ENCODE peak calls at places on chromosomes 6 and 20, in eight cellular contexts. Q, W, M, B, C, O, Z and V are unnamed samples.

GRCh38 chr6:108565893-108566292 is 5.2 kb downstream of the FOXO3 start:
- DNase-seq in O (peak), C (peak), Z (no peak), W (no peak), Q (no peak), B (no peak), M (peak), V (peak)

GRCh38 chr6:6131492-6132109 is 124.9 kb upstream of the NRN1 start:
- DNase-seq in C (peak), W (peak), B (peak), Q (peak), Z (no peak), O (no peak), M (peak), V (peak)

GRCh38 chr20:58135441-58136170 is 92.8 kb downstream of the ANKRD60 start:
- DNase-seq in O (no peak), B (peak), C (no peak), M (no peak), Z (peak), W (no peak), Q (no peak), V (peak)

GRCh38 chr6:43953794-43954310 is 173.4 kb downstream of the MRPL14 start:
- DNase-seq in Z (no peak), Q (peak), O (no peak), C (peak), B (peak), M (peak), W (no peak), V (peak)

GRCh38 chr6:11878735-11879134 is 100.1 kb upstream of the ADTRP start:
- DNase-seq in C (no peak), M (no peak), Z (no peak), B (no peak), O (no peak), Q (no peak), W (no peak), V (no peak)

GRCh38 chr6:53703047-53703446 is 37.5 kb upstream of the KLHL31 start:
- DNase-seq in Z (peak), W (peak), M (no peak), B (no peak), O (no peak), C (no peak), Q (no peak), V (no peak)

GRCh38 chr20:56328861-56329260 is 29.9 kb upstream of the FAM210B start:
- DNase-seq in O (no peak), Q (peak), B (no peak), M (no peak), Z (no peak), C (no peak), W (no peak), V (peak)

GRCh38 chr6:149628865-149629544 is 19.5 kb downstream of the KATNA1 start:
- DNase-seq in Q (peak), W (no peak), Z (no peak), C (no peak), O (no peak), M (no peak), B (no peak), V (no peak)

GRCh38 chr20:59789641-59790040 is 143.8 kb downstream of the SYCP2 start:
- DNase-seq in O (no peak), Z (no peak), W (no peak), M (no peak), Q (no peak), B (peak), C (no peak), V (no peak)

GRCh38 chr6:135179920-135180457 is 1.1 kb upstream of the MYB start:
- DNase-seq in Q (no peak), C (no peak), Z (no peak), M (no peak), W (no peak), B (no peak), O (peak), V (peak)